ENCODE peak calls at places on chromosomes 7 and 10, in ten cellular contexts. H, J, Y, R, S, K, O, G, W and T are unnamed samples.

GRCh38 chr10:126153686-126154628 is 234.3 kb downstream of the ADAM12 start:
- DNase-seq in H (no peak), S (no peak), R (no peak), W (no peak), Y (no peak), J (peak), K (peak), G (no peak), O (no peak), T (no peak)

GRCh38 chr10:767211-767610 is 77.7 kb upstream of the DIP2C start:
- DNase-seq in O (no peak), R (no peak), W (no peak), J (no peak), G (no peak), K (no peak), S (no peak), H (no peak), Y (no peak), T (no peak)

GRCh38 chr10:26855186-26855585 is 5.6 kb downstream of the ABI1 start:
- DNase-seq in R (no peak), J (peak), H (no peak), W (no peak), G (no peak), Y (no peak), S (no peak), O (no peak), K (peak), T (no peak)

GRCh38 chr10:124710266-124710881 is 33.8 kb downstream of the FAM53B start:
- DNase-seq in J (no peak), K (no peak), G (no peak), R (no peak), S (no peak), O (no peak), H (no peak), W (no peak), Y (no peak), T (no peak)

GRCh38 chr10:62503871-62504270 is 129.7 kb downstream of the ZNF365 start:
- DNase-seq in Y (no peak), W (no peak), H (no peak), K (peak), S (no peak), O (no peak), J (no peak), R (no peak), G (no peak), T (no peak)

GRCh38 chr10:8095962-8096361 is 41.5 kb downstream of the GATA3 start:
- DNase-seq in R (no peak), W (no peak), H (no peak), O (no peak), S (no peak), J (no peak), G (no peak), Y (no peak), K (no peak), T (no peak)

GRCh38 chr7:41503438-41503837 is 199.5 kb downstream of the INHBA start:
- DNase-seq in S (no peak), R (no peak), Y (no peak), G (peak), W (no peak), K (peak), H (no peak), J (no peak), O (no peak), T (no peak)

GRCh38 chr10:4023997-4024396 is 239.0 kb upstream of the KLF6 start:
- DNase-seq in H (no peak), G (no peak), J (no peak), Y (no peak), R (no peak), S (no peak), W (no peak), O (no peak), K (no peak), T (no peak)